ENCODE peak calls at places on chromosomes 3 and 15, in ten cellular contexts. X is sigmoid colon, J is upper lobe of left lung, H is ovary, Y is A549, V is K562, Q is stomach, A is transverse colon, R is esophagus muscularis mucosa, C is H1. P is an unnamed sample.
A peak's percentile ranks its signal among the peaks of the same experiment; 100 is the strongest.

GRCh38 chr3:124526601-124527000 is 203.7 kb upstream of the UMPS start:
- DNase-seq in X (no peak), J (no peak), H (no peak), Y (no peak), V (peak; percentile 15), Q (no peak), A (no peak), R (no peak), C (no peak), P (no peak)

GRCh38 chr3:10344147-10344943 is 23.4 kb upstream of the SEC13 start:
- DNase-seq in X (no peak), J (no peak), H (peak; percentile 46), Y (peak; percentile 56), V (peak; percentile 82), Q (peak; percentile 50), A (peak; percentile 37), R (no peak), C (peak; percentile 85), P (no peak)

GRCh38 chr15:47124430-47125102 is 592.7 kb upstream of the SEMA6D start:
- DNase-seq in X (no peak), J (no peak), H (no peak), Y (no peak), V (no peak), Q (no peak), A (no peak), R (no peak), C (no peak), P (no peak)

GRCh38 chr3:22147161-22147560 is 396.2 kb upstream of the ZNF385D start:
- DNase-seq in X (no peak), J (no peak), H (no peak), Y (no peak), V (no peak), Q (no peak), A (no peak), R (no peak), C (no peak), P (no peak)

GRCh38 chr15:98996169-98996568 is 11.4 kb downstream of the PGPEP1L start:
- DNase-seq in X (no peak), J (no peak), H (no peak), Y (no peak), V (no peak), Q (no peak), A (no peak), R (no peak), C (no peak), P (no peak)

GRCh38 chr3:54817628-54818027 is 110.2 kb downstream of the LRTM1 start:
- DNase-seq in X (no peak), J (no peak), H (no peak), Y (no peak), V (no peak), Q (no peak), A (no peak), R (no peak), C (no peak), P (no peak)

GRCh38 chr15:98715890-98716443 is 67.6 kb downstream of the IGF1R start:
- DNase-seq in X (no peak), J (no peak), H (no peak), Y (no peak), V (no peak), Q (no peak), A (no peak), R (no peak), C (no peak), P (no peak)

GRCh38 chr3:189249987-189250386 is 78.2 kb downstream of the TPRG1 start:
- DNase-seq in X (no peak), J (no peak), H (no peak), Y (no peak), V (no peak), Q (no peak), A (no peak), R (no peak), C (no peak), P (no peak)

GRCh38 chr15:66411190-66411589 is 24.5 kb downstream of the MAP2K1 start:
- DNase-seq in X (no peak), J (no peak), H (no peak), Y (no peak), V (no peak), Q (no peak), A (no peak), R (no peak), C (no peak), P (no peak)

GRCh38 chr15:73927476-73928240 is 1.4 kb downstream of the LOXL1 start:
- DNase-seq in X (no peak), J (peak; percentile 65), H (peak; percentile 82), Y (peak; percentile 49), V (peak; percentile 73), Q (peak; percentile 82), A (peak; percentile 70), R (no peak), C (peak; percentile 86), P (no peak)

GRCh38 chr3:135500034-135500433 is 465.5 kb upstream of the PPP2R3A start:
- DNase-seq in X (no peak), J (no peak), H (no peak), Y (no peak), V (no peak), Q (no peak), A (no peak), R (no peak), C (no peak), P (no peak)

GRCh38 chr3:180680097-180680430 is 775 bp upstream of the CCDC39 start:
- DNase-seq in X (no peak), J (peak; percentile 42), H (no peak), Y (peak; percentile 32), V (no peak), Q (no peak), A (peak; percentile 8), R (no peak), C (no peak), P (no peak)

GRCh38 chr15:68417051-68417450 is 14.9 kb downstream of the ITGA11 start:
- DNase-seq in X (no peak), J (no peak), H (no peak), Y (no peak), V (no peak), Q (no peak), A (no peak), R (peak; percentile 60), C (peak; percentile 19), P (peak; percentile 2)

GRCh38 chr3:133890037-133890436 is 5.6 kb downstream of the RAB6B start:
- DNase-seq in X (no peak), J (no peak), H (no peak), Y (no peak), V (no peak), Q (no peak), A (no peak), R (peak; percentile 29), C (no peak), P (no peak)

GRCh38 chr15:87628311-87628710 is 628.2 kb downstream of the NTRK3 start:
- DNase-seq in X (no peak), J (no peak), H (no peak), Y (no peak), V (no peak), Q (no peak), A (no peak), R (no peak), C (no peak), P (no peak)

GRCh38 chr3:81237193-81237592 is 524.3 kb downstream of the GBE1 start:
- DNase-seq in X (no peak), J (no peak), H (no peak), Y (no peak), V (no peak), Q (no peak), A (no peak), R (no peak), C (no peak), P (no peak)
- TF ChIP-seq EP300 in X (no peak), J (no peak), H (no peak), Y (no peak), V (no peak), Q (no peak), A (no peak), R (no peak), C (no peak), P (no peak)

DNA sequence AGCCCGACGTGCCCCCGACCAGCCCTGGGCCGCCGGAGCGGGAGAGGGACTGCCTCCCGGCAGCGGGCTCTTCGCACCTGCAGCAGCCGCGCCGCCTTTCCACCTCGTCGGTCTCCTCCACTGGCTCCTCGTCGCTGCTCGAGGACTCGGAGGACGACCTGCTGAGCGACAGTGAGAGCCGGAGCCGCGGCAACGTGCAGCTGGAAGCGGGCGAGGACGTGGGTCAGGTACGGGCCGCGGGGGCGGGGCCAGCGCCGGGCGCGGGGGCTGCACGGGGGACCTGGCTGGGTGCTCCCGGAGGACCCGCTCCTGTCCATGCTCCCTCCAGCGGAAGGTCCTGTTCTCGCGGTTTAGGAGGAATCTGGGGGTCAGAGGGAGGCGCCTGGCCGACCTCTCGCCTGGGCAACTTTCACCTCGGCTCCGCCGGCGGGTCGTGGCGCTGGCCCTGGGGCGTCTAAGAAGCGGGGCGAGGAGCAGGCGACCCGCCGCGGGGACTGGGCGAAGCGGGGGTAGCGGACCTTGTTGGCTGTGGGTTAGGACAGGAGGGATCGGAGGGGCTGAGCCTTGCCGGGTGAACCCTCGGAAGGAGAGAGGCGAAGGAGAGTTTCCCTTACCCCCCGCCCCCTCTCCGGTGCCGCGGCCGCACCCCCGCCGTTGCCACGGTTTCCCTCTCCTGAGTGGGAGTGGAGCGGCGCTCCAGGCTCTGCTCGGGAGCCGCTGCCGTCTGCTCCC is 682 bp downstream of the ITPKA start:
- DNase-seq in X (no peak), J (no peak), H (no peak), Y (peak; percentile 18), V (peak; percentile 82), Q (peak; percentile 43), A (peak; percentile 46), R (no peak), C (peak; percentile 86), P (no peak)
- TF ChIP-seq POLR2A in X (no peak), J (no peak), H (no peak), Y (no peak), V (no peak), Q (no peak), A (no peak), R (no peak), C (no peak), P (no peak)

GRCh38 chr3:17550624-17551023 is 191.8 kb downstream of the TBC1D5 start:
- DNase-seq in X (no peak), J (no peak), H (no peak), Y (no peak), V (no peak), Q (no peak), A (no peak), R (no peak), C (no peak), P (no peak)

GRCh38 chr3:17539436-17539835 is 203.0 kb downstream of the TBC1D5 start:
- DNase-seq in X (no peak), J (no peak), H (no peak), Y (no peak), V (no peak), Q (no peak), A (no peak), R (no peak), C (no peak), P (no peak)

GRCh38 chr3:17546500-17546899 is 195.9 kb downstream of the TBC1D5 start:
- DNase-seq in X (no peak), J (no peak), H (no peak), Y (no peak), V (no peak), Q (no peak), A (no peak), R (no peak), C (no peak), P (no peak)

GRCh38 chr3:17544632-17545031 is 197.8 kb downstream of the TBC1D5 start:
- DNase-seq in X (no peak), J (no peak), H (no peak), Y (peak; percentile 7), V (no peak), Q (no peak), A (no peak), R (no peak), C (no peak), P (no peak)
- TF ChIP-seq CTCF in X (no peak), J (no peak), H (no peak), Y (peak; percentile 45), V (no peak), Q (no peak), A (no peak), R (no peak), C (no peak), P (no peak)

GRCh38 chr3:112074616-112075497 is 11.3 kb upstream of the C3orf52 start:
- DNase-seq in X (no peak), J (peak; percentile 49), H (no peak), Y (peak; percentile 90), V (no peak), Q (peak; percentile 59), A (peak; percentile 60), R (no peak), C (no peak), P (no peak)
- TF ChIP-seq EP300 in X (no peak), J (no peak), H (no peak), Y (peak; percentile 64), V (no peak), Q (no peak), A (no peak), R (no peak), C (no peak), P (no peak)

P was measured in tibial nerve.